ENCODE peak calls at places on chromosomes 4 and X, in five cellular contexts. K is PC-3; E is CD4-positive, alpha-beta memory T cell; X is pancreas; R is psoas muscle. V is an unnamed sample.
A peak's percentile ranks its signal among the peaks of the same experiment; 100 is the strongest.

GRCh38 chr4:122695226-122695625 is 37.3 kb upstream of the BBS12 start:
- DNase-seq in K (no peak), E (no peak), X (no peak), R (no peak), V (no peak)

GRCh38 chrX:6465731-6466130 is 69.2 kb downstream of the VCX3A start:
- DNase-seq in K (no peak), E (no peak), X (no peak), R (no peak), V (no peak)

GRCh38 chr4:7656244-7656800 is 221.6 kb upstream of the PSAPL1 start:
- DNase-seq in K (no peak), E (no peak), X (no peak), R (peak; percentile 27), V (no peak)

GRCh38 chr4:40053161-40053560 is 3.5 kb upstream of the N4BP2 start:
- DNase-seq in K (no peak), E (no peak), X (no peak), R (no peak), V (no peak)

GRCh38 chr4:4780634-4781287 is 78.7 kb upstream of the MSX1 start:
- DNase-seq in K (peak; percentile 13), E (no peak), X (no peak), R (no peak), V (no peak)

GRCh38 chrX:129612396-129612795 is 42.4 kb downstream of the APLN start:
- DNase-seq in K (no peak), E (no peak), X (no peak), R (no peak), V (no peak)

GRCh38 chr4:54082168-54082567 is 17.8 kb upstream of the CHIC2 start:
- DNase-seq in K (peak; percentile 100), E (no peak), X (no peak), R (no peak), V (no peak)

GRCh38 chr4:145954924-145955339 is 16.3 kb upstream of the ZNF827 start:
- DNase-seq in K (peak; percentile 99), E (no peak), X (no peak), R (no peak), V (no peak)

GRCh38 chrX:31213941-31214340 is 142.1 kb upstream of the FTHL17 start:
- DNase-seq in K (peak; percentile 20), E (no peak), X (no peak), R (no peak), V (no peak)

GRCh38 chr4:7854697-7855370 is 84.8 kb downstream of the AFAP1 start:
- DNase-seq in K (no peak), E (peak; percentile 85), X (no peak), R (no peak), V (no peak)

GRCh38 chr4:146370841-146371240 is 150.9 kb downstream of the SLC10A7 start:
- DNase-seq in K (peak; percentile 57), E (no peak), X (no peak), R (no peak), V (no peak)

GRCh38 chr4:27702710-27703431 is 842.2 kb downstream of the STIM2 start:
- DNase-seq in K (peak; percentile 49), E (no peak), X (no peak), R (no peak), V (no peak)

DNA sequence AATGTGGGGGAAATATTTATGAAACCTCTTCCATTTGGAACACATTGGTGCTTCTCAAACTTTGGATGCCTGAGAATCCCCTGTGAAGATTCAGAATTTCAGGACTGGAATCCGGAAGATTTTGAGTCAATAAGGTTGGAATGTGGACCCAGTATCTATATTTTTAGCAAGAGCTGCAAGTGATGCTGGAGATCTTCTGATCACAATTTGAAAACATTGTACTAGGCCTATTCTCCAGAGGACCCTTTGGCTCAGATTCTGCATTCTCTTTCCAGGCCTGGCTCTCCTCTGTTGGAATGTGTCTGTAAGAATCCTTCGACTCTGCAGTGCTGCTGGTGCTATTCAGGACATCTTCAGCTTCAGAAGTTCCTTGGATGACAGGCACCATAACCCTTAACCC is 2.3 kb upstream of the PKD2 start:
- DNase-seq in K (no peak), E (no peak), X (no peak), R (peak; percentile 57), V (no peak)
- H3K27ac ChIP-seq in K (no peak overlapping the region), E (no peak overlapping the region), X (no peak overlapping the region), R (no peak overlapping the region), V (no peak overlapping the region)

DNA sequence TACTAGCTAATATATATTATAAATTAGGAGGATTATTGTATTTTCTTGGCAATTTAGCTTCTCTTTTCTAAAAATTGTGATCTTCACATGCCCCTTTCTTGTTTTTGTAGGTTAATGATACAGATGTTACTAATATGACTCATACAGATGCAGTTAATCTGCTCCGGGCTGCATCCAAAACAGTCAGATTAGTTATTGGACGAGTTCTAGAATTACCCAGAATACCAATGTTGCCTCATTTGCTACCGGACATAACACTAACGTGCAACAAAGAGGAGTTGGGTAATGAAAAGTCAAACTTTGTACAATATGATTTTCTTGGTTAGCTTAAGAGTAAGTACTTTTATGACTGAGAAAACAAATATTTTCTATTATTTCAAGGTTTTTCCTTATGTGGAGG is 74.1 kb downstream of the SLC10A6 start:
- DNase-seq in K (no peak), E (no peak), X (no peak), R (no peak), V (no peak)
- H3K4me1 ChIP-seq in K (no peaks in the 10 kb centered on the region), E (no peaks in the 10 kb centered on the region), X (no peaks in the 10 kb centered on the region), R (no peaks in the 10 kb centered on the region), V (no peaks in the 10 kb centered on the region)

GRCh38 chrX:47321978-47322377 is 48.4 kb upstream of the ZNF157 start:
- DNase-seq in K (no peak), E (no peak), X (no peak), R (no peak), V (no peak)
- H3K27ac ChIP-seq in K (no peak overlapping the region), E (no peak overlapping the region), X (no peak overlapping the region), R (no peak overlapping the region), V (no peak overlapping the region)

GRCh38 chr4:176236909-176237308 is 32.1 kb downstream of the ASB5 start:
- DNase-seq in K (peak; percentile 55), E (no peak), X (no peak), R (no peak), V (no peak)
- H3K4me1 ChIP-seq in K (peaks cover 9% of the 10 kb centered on the region), E (no peaks in the 10 kb centered on the region), X (no peaks in the 10 kb centered on the region), R (peaks cover 62% of the 10 kb centered on the region), V (no peaks in the 10 kb centered on the region)

GRCh38 chr4:23174179-23174578 is 481.4 kb downstream of the GBA3 start:
- DNase-seq in K (no peak), E (no peak), X (no peak), R (no peak), V (no peak)
- H3K27ac ChIP-seq in K (no peak overlapping the region), E (no peak overlapping the region), X (no peak overlapping the region), R (no peak overlapping the region), V (no peak overlapping the region)

V was measured in right atrium auricular region.